ENCODE peak calls at places on chromosomes 1 and 21, in six cellular contexts. One of them, this sample, is unnamed.

GRCh38 chr1:6205849-6206845 is at the start of gene RNF207:
- DNase-seq in right cardiac atrium: peak; percentile 85
- DNase-seq in heart right ventricle: peak; percentile 74
- DNase-seq in uterus: peak; percentile 39
- DNase-seq in neuronal stem cell: no peak
- DNase-seq in upper lobe of right lung: peak; percentile 88
- DNase-seq in this sample: no peak

GRCh38 chr21:17250651-17251294 is 262.1 kb upstream of the CXADR start:
- DNase-seq in right cardiac atrium: no peak
- DNase-seq in heart right ventricle: no peak
- DNase-seq in uterus: no peak
- DNase-seq in neuronal stem cell: no peak
- DNase-seq in upper lobe of right lung: no peak
- DNase-seq in this sample: no peak

GRCh38 chr1:240337795-240338194 is 246.1 kb downstream of the FMN2 start:
- DNase-seq in right cardiac atrium: no peak
- DNase-seq in heart right ventricle: no peak
- DNase-seq in uterus: peak; percentile 63
- DNase-seq in neuronal stem cell: no peak
- DNase-seq in upper lobe of right lung: no peak
- DNase-seq in this sample: no peak

GRCh38 chr1:172356620-172357019 is 63.9 kb upstream of the C1orf105 start:
- DNase-seq in right cardiac atrium: no peak
- DNase-seq in heart right ventricle: no peak
- DNase-seq in uterus: peak; percentile 38
- DNase-seq in neuronal stem cell: no peak
- DNase-seq in upper lobe of right lung: no peak
- DNase-seq in this sample: no peak

GRCh38 chr1:54105080-54105479 is 47.7 kb downstream of the CDCP2 start:
- DNase-seq in right cardiac atrium: no peak
- DNase-seq in heart right ventricle: no peak
- DNase-seq in uterus: no peak
- DNase-seq in neuronal stem cell: no peak
- DNase-seq in upper lobe of right lung: no peak
- DNase-seq in this sample: no peak

GRCh38 chr1:214762902-214763301 is 159.9 kb downstream of the CENPF start:
- DNase-seq in right cardiac atrium: no peak
- DNase-seq in heart right ventricle: no peak
- DNase-seq in uterus: no peak
- DNase-seq in neuronal stem cell: no peak
- DNase-seq in upper lobe of right lung: no peak
- DNase-seq in this sample: no peak

GRCh38 chr1:183272390-183272801 is 86.3 kb downstream of the LAMC2 start:
- DNase-seq in right cardiac atrium: no peak
- DNase-seq in heart right ventricle: no peak
- DNase-seq in uterus: no peak
- DNase-seq in neuronal stem cell: no peak
- DNase-seq in upper lobe of right lung: no peak
- DNase-seq in this sample: no peak

GRCh38 chr1:1200876-1201810 is 5.2 kb downstream of the TNFRSF18 start:
- DNase-seq in right cardiac atrium: peak; percentile 82
- DNase-seq in heart right ventricle: peak; percentile 56
- DNase-seq in uterus: peak; percentile 48
- DNase-seq in neuronal stem cell: peak; percentile 27
- DNase-seq in upper lobe of right lung: peak; percentile 81
- DNase-seq in this sample: peak; percentile 9

GRCh38 chr1:227466039-227466645 is 97.2 kb upstream of the ZNF678 start:
- DNase-seq in right cardiac atrium: no peak
- DNase-seq in heart right ventricle: no peak
- DNase-seq in uterus: no peak
- DNase-seq in neuronal stem cell: no peak
- DNase-seq in upper lobe of right lung: no peak
- DNase-seq in this sample: no peak

GRCh38 chr21:42456457-42456856 is 39.6 kb downstream of the RSPH1 start:
- DNase-seq in right cardiac atrium: no peak
- DNase-seq in heart right ventricle: no peak
- DNase-seq in uterus: no peak
- DNase-seq in neuronal stem cell: no peak
- DNase-seq in upper lobe of right lung: no peak
- DNase-seq in this sample: no peak

GRCh38 chr1:204941415-204942338 is 71.0 kb downstream of the NFASC start:
- DNase-seq in right cardiac atrium: peak; percentile 83
- DNase-seq in heart right ventricle: peak; percentile 72
- DNase-seq in uterus: peak; percentile 65
- DNase-seq in neuronal stem cell: peak; percentile 83
- DNase-seq in upper lobe of right lung: peak; percentile 75
- DNase-seq in this sample: peak; percentile 41

GRCh38 chr1:91148641-91149069 is 126.8 kb upstream of the ZNF644 start:
- DNase-seq in right cardiac atrium: no peak
- DNase-seq in heart right ventricle: no peak
- DNase-seq in uterus: no peak
- DNase-seq in neuronal stem cell: no peak
- DNase-seq in upper lobe of right lung: no peak
- DNase-seq in this sample: no peak

GRCh38 chr1:230772457-230773395 is 25.5 kb downstream of the CAPN9 start:
- DNase-seq in right cardiac atrium: peak; percentile 82
- DNase-seq in heart right ventricle: peak; percentile 52
- DNase-seq in uterus: no peak
- DNase-seq in neuronal stem cell: no peak
- DNase-seq in upper lobe of right lung: no peak
- DNase-seq in this sample: no peak

GRCh38 chr1:94335950-94336349 is 82.2 kb upstream of the ABCD3 start:
- DNase-seq in right cardiac atrium: peak; percentile 70
- DNase-seq in heart right ventricle: peak; percentile 18
- DNase-seq in uterus: peak; percentile 81
- DNase-seq in neuronal stem cell: peak; percentile 70
- DNase-seq in upper lobe of right lung: no peak
- DNase-seq in this sample: peak; percentile 74

GRCh38 chr1:15579683-15580047 is 5.2 kb downstream of the AGMAT start:
- DNase-seq in right cardiac atrium: no peak
- DNase-seq in heart right ventricle: no peak
- DNase-seq in uterus: no peak
- DNase-seq in neuronal stem cell: no peak
- DNase-seq in upper lobe of right lung: no peak
- DNase-seq in this sample: no peak

GRCh38 chr1:81149649-81150335 is 650.9 kb upstream of the ADGRL2 start:
- DNase-seq in right cardiac atrium: no peak
- DNase-seq in heart right ventricle: no peak
- DNase-seq in uterus: no peak
- DNase-seq in neuronal stem cell: no peak
- DNase-seq in upper lobe of right lung: no peak
- DNase-seq in this sample: no peak

GRCh38 chr1:35047188-35047858 is 15.6 kb upstream of the ZMYM6 start:
- DNase-seq in right cardiac atrium: no peak
- DNase-seq in heart right ventricle: no peak
- DNase-seq in uterus: no peak
- DNase-seq in neuronal stem cell: no peak
- DNase-seq in upper lobe of right lung: no peak
- DNase-seq in this sample: no peak

GRCh38 chr1:63915121-63915520 is 141.3 kb downstream of the ROR1 start:
- DNase-seq in right cardiac atrium: no peak
- DNase-seq in heart right ventricle: no peak
- DNase-seq in uterus: no peak
- DNase-seq in neuronal stem cell: no peak
- DNase-seq in upper lobe of right lung: no peak
- DNase-seq in this sample: no peak

GRCh38 chr1:32872189-32872898 is 1.6 kb upstream of the FNDC5 start:
- DNase-seq in right cardiac atrium: peak; percentile 87
- DNase-seq in heart right ventricle: peak; percentile 59
- DNase-seq in uterus: peak; percentile 74
- DNase-seq in neuronal stem cell: peak; percentile 93
- DNase-seq in upper lobe of right lung: peak; percentile 73
- DNase-seq in this sample: peak; percentile 67

GRCh38 chr1:70767377-70767776 is 280.2 kb downstream of the PTGER3 start:
- DNase-seq in right cardiac atrium: no peak
- DNase-seq in heart right ventricle: no peak
- DNase-seq in uterus: no peak
- DNase-seq in neuronal stem cell: no peak
- DNase-seq in upper lobe of right lung: no peak
- DNase-seq in this sample: no peak

GRCh38 chr21:26130249-26130896 is 40.2 kb downstream of the APP start:
- DNase-seq in right cardiac atrium: no peak
- DNase-seq in heart right ventricle: no peak
- DNase-seq in uterus: no peak
- DNase-seq in neuronal stem cell: no peak
- DNase-seq in upper lobe of right lung: no peak
- DNase-seq in this sample: no peak

DNA sequence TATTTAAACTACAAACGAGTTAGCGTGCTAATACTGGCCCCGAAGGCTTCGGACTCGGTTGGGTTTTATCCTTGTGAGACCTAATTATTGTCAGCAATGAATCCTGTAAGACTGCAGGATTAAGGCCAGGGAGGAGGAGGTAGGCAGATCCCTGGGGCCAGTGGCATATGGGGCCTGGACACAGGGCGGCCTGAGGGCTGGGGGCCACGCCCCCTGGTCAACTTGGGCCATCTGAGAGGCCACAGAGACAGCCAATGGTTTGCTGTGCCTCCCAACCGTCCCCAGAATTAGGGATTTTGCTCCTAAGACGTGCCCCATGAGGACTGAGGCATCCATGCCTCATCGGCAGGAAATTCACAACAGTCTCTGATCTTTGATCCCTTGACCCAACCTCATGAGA is 31.1 kb upstream of the DISP3 start:
- DNase-seq in right cardiac atrium: no peak
- DNase-seq in heart right ventricle: no peak
- DNase-seq in uterus: no peak
- DNase-seq in neuronal stem cell: no peak
- DNase-seq in upper lobe of right lung: no peak
- DNase-seq in this sample: no peak
- H3K27me3 ChIP-seq in right cardiac atrium: no peaks in the 10 kb centered on the region
- H3K27me3 ChIP-seq in heart right ventricle: peaks cover 54% of the 10 kb centered on the region
- H3K27me3 ChIP-seq in uterus: no peaks in the 10 kb centered on the region
- H3K27me3 ChIP-seq in neuronal stem cell: no peaks in the 10 kb centered on the region
- H3K27me3 ChIP-seq in upper lobe of right lung: peaks cover 21% of the 10 kb centered on the region
- H3K27me3 ChIP-seq in this sample: peaks cover 36% of the 10 kb centered on the region

GRCh38 chr21:21731626-21732025 is 733.4 kb downstream of the NCAM2 start:
- DNase-seq in right cardiac atrium: no peak
- DNase-seq in heart right ventricle: no peak
- DNase-seq in uterus: no peak
- DNase-seq in neuronal stem cell: no peak
- DNase-seq in upper lobe of right lung: no peak
- DNase-seq in this sample: no peak

GRCh38 chr21:21740207-21740606 is 742.0 kb downstream of the NCAM2 start:
- DNase-seq in right cardiac atrium: no peak
- DNase-seq in heart right ventricle: no peak
- DNase-seq in uterus: no peak
- DNase-seq in neuronal stem cell: no peak
- DNase-seq in upper lobe of right lung: no peak
- DNase-seq in this sample: no peak

GRCh38 chr21:21734088-21734487 is 735.9 kb downstream of the NCAM2 start:
- DNase-seq in right cardiac atrium: no peak
- DNase-seq in heart right ventricle: no peak
- DNase-seq in uterus: no peak
- DNase-seq in neuronal stem cell: no peak
- DNase-seq in upper lobe of right lung: no peak
- DNase-seq in this sample: no peak

DNA sequence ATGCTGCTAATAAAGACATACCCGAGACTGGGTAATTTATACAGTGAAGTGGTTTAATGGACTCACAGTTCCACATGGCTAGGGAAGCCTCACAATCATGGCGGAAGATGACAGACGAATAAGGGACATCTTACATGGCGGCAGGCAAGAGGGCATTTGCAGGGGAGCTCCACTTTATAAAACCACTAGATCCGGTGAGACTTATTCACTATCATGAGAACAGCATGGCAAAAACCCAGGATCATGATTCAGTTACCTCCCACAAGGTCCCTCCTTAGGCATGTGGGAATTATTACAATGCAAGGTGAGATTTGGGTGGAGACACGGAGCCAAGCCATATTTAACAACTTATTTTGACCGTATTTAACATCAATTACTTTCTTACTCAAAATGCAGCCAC is 739.0 kb downstream of the NCAM2 start:
- DNase-seq in right cardiac atrium: no peak
- DNase-seq in heart right ventricle: no peak
- DNase-seq in uterus: no peak
- DNase-seq in neuronal stem cell: no peak
- DNase-seq in upper lobe of right lung: no peak
- DNase-seq in this sample: no peak
- H3K4me3 ChIP-seq in right cardiac atrium: no peak overlapping the region
- H3K4me3 ChIP-seq in heart right ventricle: no peak overlapping the region
- H3K4me3 ChIP-seq in uterus: no peak overlapping the region
- H3K4me3 ChIP-seq in neuronal stem cell: no peak overlapping the region
- H3K4me3 ChIP-seq in upper lobe of right lung: no peak overlapping the region
- H3K4me3 ChIP-seq in this sample: no peak overlapping the region

GRCh38 chr21:30057108-30057507 is 109.5 kb downstream of the CLDN17 start:
- DNase-seq in right cardiac atrium: no peak
- DNase-seq in heart right ventricle: no peak
- DNase-seq in uterus: no peak
- DNase-seq in neuronal stem cell: no peak
- DNase-seq in upper lobe of right lung: no peak
- DNase-seq in this sample: no peak

DNA sequence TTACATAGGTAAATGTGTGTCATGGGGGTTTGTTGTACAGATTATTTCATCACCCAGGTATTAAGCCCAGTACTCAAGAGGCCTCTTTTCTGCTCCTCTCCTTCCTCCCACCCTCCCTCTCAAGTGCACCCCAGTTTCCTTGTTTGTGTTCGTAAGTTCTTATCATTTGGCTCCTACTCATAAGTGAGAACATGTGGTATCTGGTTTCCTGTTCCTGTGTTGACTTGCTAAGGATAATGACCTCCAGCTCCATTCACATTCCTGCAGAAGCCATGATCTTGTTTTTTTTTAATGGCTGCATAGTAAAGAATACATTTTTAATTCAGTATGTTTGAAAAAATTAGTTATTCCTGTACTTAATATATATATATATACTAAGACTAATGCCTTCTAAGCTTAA is 107.7 kb downstream of the CLDN17 start:
- DNase-seq in right cardiac atrium: no peak
- DNase-seq in heart right ventricle: no peak
- DNase-seq in uterus: no peak
- DNase-seq in neuronal stem cell: no peak
- DNase-seq in upper lobe of right lung: no peak
- DNase-seq in this sample: no peak
- H3K9me3 ChIP-seq in right cardiac atrium: no peaks in the 10 kb centered on the region
- H3K9me3 ChIP-seq in heart right ventricle: no peaks in the 10 kb centered on the region
- H3K9me3 ChIP-seq in uterus: no peaks in the 10 kb centered on the region
- H3K9me3 ChIP-seq in neuronal stem cell: no peaks in the 10 kb centered on the region
- H3K9me3 ChIP-seq in upper lobe of right lung: no peaks in the 10 kb centered on the region
- H3K9me3 ChIP-seq in this sample: no peaks in the 10 kb centered on the region

GRCh38 chr1:186426118-186426517 is 34.8 kb downstream of the PDC start:
- DNase-seq in right cardiac atrium: no peak
- DNase-seq in heart right ventricle: no peak
- DNase-seq in uterus: no peak
- DNase-seq in neuronal stem cell: no peak
- DNase-seq in upper lobe of right lung: no peak
- DNase-seq in this sample: no peak
- H3K27me3 ChIP-seq in right cardiac atrium: no peaks in the 10 kb centered on the region
- H3K27me3 ChIP-seq in heart right ventricle: no peaks in the 10 kb centered on the region
- H3K27me3 ChIP-seq in uterus: no peaks in the 10 kb centered on the region
- H3K27me3 ChIP-seq in neuronal stem cell: no peaks in the 10 kb centered on the region
- H3K27me3 ChIP-seq in upper lobe of right lung: no peaks in the 10 kb centered on the region
- H3K27me3 ChIP-seq in this sample: no peaks in the 10 kb centered on the region

GRCh38 chr1:244655186-244655585 is 2.3 kb downstream of the DESI2 start:
- DNase-seq in right cardiac atrium: no peak
- DNase-seq in heart right ventricle: no peak
- DNase-seq in uterus: no peak
- DNase-seq in neuronal stem cell: no peak
- DNase-seq in upper lobe of right lung: no peak
- DNase-seq in this sample: no peak
- H3K4me3 ChIP-seq in right cardiac atrium: peak overlapping the region; percentile 79
- H3K4me3 ChIP-seq in heart right ventricle: no peak overlapping the region
- H3K4me3 ChIP-seq in uterus: no peak overlapping the region
- H3K4me3 ChIP-seq in neuronal stem cell: peak overlapping the region; percentile 59
- H3K4me3 ChIP-seq in upper lobe of right lung: peak overlapping the region; percentile 93
- H3K4me3 ChIP-seq in this sample: peak overlapping the region; percentile 67